ENCODE peak calls at places on chromosomes 4 and X, in seven cellular contexts. Q, O, X, F, R, N and K are unnamed samples.
A peak's percentile ranks its signal among the peaks of the same experiment; 100 is the strongest.

GRCh38 chr4:180521181-180521580 is 1722.0 kb upstream of the TENM3 start:
- DNase-seq in Q (no peak), O (no peak), X (no peak), F (no peak), R (no peak), N (no peak), K (no peak)

GRCh38 chr4:2168469-2169319 is 73.2 kb downstream of the HAUS3 start:
- DNase-seq in Q (no peak), O (no peak), X (no peak), F (no peak), R (peak; percentile 26), N (no peak), K (no peak)

GRCh38 chr4:20126906-20127305 is 124.8 kb upstream of the SLIT2 start:
- DNase-seq in Q (no peak), O (no peak), X (no peak), F (no peak), R (no peak), N (no peak), K (no peak)

GRCh38 chrX:9434151-9434550 is 30.7 kb upstream of the TBL1X start:
- DNase-seq in Q (no peak), O (no peak), X (no peak), F (no peak), R (no peak), N (no peak), K (no peak)

GRCh38 chr4:152258804-152259708 is 276.8 kb downstream of the FBXW7 start:
- DNase-seq in Q (no peak), O (no peak), X (no peak), F (no peak), R (no peak), N (no peak), K (no peak)

GRCh38 chrX:132758778-132759177 is 199.7 kb downstream of the HS6ST2 start:
- DNase-seq in Q (no peak), O (no peak), X (no peak), F (no peak), R (no peak), N (no peak), K (no peak)

GRCh38 chr4:47713156-47713834 is 124.6 kb downstream of the CORIN start:
- DNase-seq in Q (no peak), O (no peak), X (no peak), F (no peak), R (no peak), N (no peak), K (no peak)

GRCh38 chrX:27445438-27445837 is 17.7 kb downstream of the PPP4R3C start:
- DNase-seq in Q (no peak), O (no peak), X (no peak), F (no peak), R (no peak), N (no peak), K (no peak)

GRCh38 chr4:125085-125820 is 952 bp downstream of the ZNF718 start:
- DNase-seq in Q (peak; percentile 14), O (peak; percentile 44), X (no peak), F (peak; percentile 6), R (peak; percentile 36), N (peak; percentile 52), K (peak; percentile 6)

GRCh38 chr4:154616287-154616686 is 3.8 kb upstream of the FGG start:
- DNase-seq in Q (no peak), O (no peak), X (no peak), F (no peak), R (no peak), N (no peak), K (no peak)

GRCh38 chrX:150410513-150410912 is 47.4 kb downstream of the MAMLD1 start:
- DNase-seq in Q (peak; percentile 59), O (no peak), X (no peak), F (no peak), R (no peak), N (no peak), K (no peak)

GRCh38 chr4:148059617-148060180 is 327.8 kb downstream of the ARHGAP10 start:
- DNase-seq in Q (no peak), O (no peak), X (no peak), F (no peak), R (no peak), N (no peak), K (no peak)

GRCh38 chr4:76365636-76366035 is 55.3 kb downstream of the CCDC158 start:
- DNase-seq in Q (no peak), O (no peak), X (no peak), F (no peak), R (no peak), N (no peak), K (no peak)

GRCh38 chr4:183765121-183765990 is 106.3 kb downstream of the TRAPPC11 start:
- DNase-seq in Q (no peak), O (no peak), X (no peak), F (no peak), R (no peak), N (no peak), K (no peak)

GRCh38 chrX:72296991-72297390 is 8.7 kb downstream of the CITED1 start:
- DNase-seq in Q (no peak), O (no peak), X (no peak), F (no peak), R (no peak), N (no peak), K (no peak)

GRCh38 chr4:1793496-1793840 is 375 bp downstream of the FGFR3 start:
- DNase-seq in Q (peak; percentile 20), O (no peak), X (no peak), F (no peak), R (no peak), N (peak; percentile 65), K (peak; percentile 47)

GRCh38 chr4:122716825-122717448 is 15.6 kb upstream of the BBS12 start:
- DNase-seq in Q (peak; percentile 67), O (peak; percentile 62), X (peak; percentile 67), F (peak; percentile 57), R (peak; percentile 13), N (peak; percentile 81), K (peak; percentile 88)

GRCh38 chr4:15118281-15118680 is 116.0 kb downstream of the CPEB2 start:
- DNase-seq in Q (no peak), O (no peak), X (peak; percentile 3), F (no peak), R (no peak), N (no peak), K (no peak)

GRCh38 chrX:149374751-149375150 is 130.4 kb downstream of the IDS start:
- DNase-seq in Q (no peak), O (no peak), X (no peak), F (no peak), R (no peak), N (no peak), K (peak; percentile 21)

GRCh38 chrX:24963823-24964222 is 51.9 kb downstream of the ARX start:
- DNase-seq in Q (no peak), O (no peak), X (no peak), F (no peak), R (no peak), N (peak; percentile 76), K (no peak)

GRCh38 chrX:11105080-11105479 is 6.1 kb upstream of the HCCS start:
- DNase-seq in Q (no peak), O (no peak), X (no peak), F (no peak), R (no peak), N (peak; percentile 16), K (no peak)

GRCh38 chr4:8247047-8247930 is 22.3 kb upstream of the HTRA3 start:
- DNase-seq in Q (no peak), O (no peak), X (no peak), F (no peak), R (no peak), N (no peak), K (no peak)

GRCh38 chr4:13984996-13985780 is 357.7 kb upstream of the BOD1L1 start:
- DNase-seq in Q (no peak), O (no peak), X (no peak), F (no peak), R (no peak), N (no peak), K (no peak)

GRCh38 chr4:124427095-124427767 is 285.3 kb downstream of the ANKRD50 start:
- DNase-seq in Q (no peak), O (no peak), X (no peak), F (no peak), R (no peak), N (no peak), K (no peak)

GRCh38 chrX:105502336-105502735 is 281.8 kb upstream of the TEX13A start:
- DNase-seq in Q (no peak), O (no peak), X (no peak), F (no peak), R (no peak), N (no peak), K (no peak)

GRCh38 chr4:85792576-85792975 is 317.6 kb downstream of the ARHGAP24 start:
- DNase-seq in Q (no peak), O (no peak), X (no peak), F (no peak), R (no peak), N (no peak), K (no peak)